ENCODE peak calls at places on chromosomes 16 and 17, in four cellular contexts. One of them, this sample, is unnamed.

GRCh38 chr17:75645501-75645888 is 12.3 kb downstream of the SMIM5 start:
- DNase-seq in aorta: no peak
- DNase-seq in HFF-Myc: no peak
- DNase-seq in bronchial epithelial cell: peak
- DNase-seq in this sample: peak

GRCh38 chr16:24972608-24973220 is 42.5 kb downstream of the ARHGAP17 start:
- DNase-seq in aorta: no peak
- DNase-seq in bronchial epithelial cell: no peak
- DNase-seq in HFF-Myc: no peak
- DNase-seq in this sample: no peak

GRCh38 chr17:19361326-19361725 is 1.2 kb downstream of the B9D1 start:
- DNase-seq in bronchial epithelial cell: no peak
- DNase-seq in HFF-Myc: no peak
- DNase-seq in aorta: peak
- DNase-seq in this sample: no peak

GRCh38 chr17:48612854-48613691 is 2.0 kb downstream of the HOXB8 start:
- DNase-seq in bronchial epithelial cell: no peak
- DNase-seq in aorta: no peak
- DNase-seq in HFF-Myc: no peak
- DNase-seq in this sample: peak

GRCh38 chr17:76491271-76492184 is 9.7 kb downstream of the RHBDF2 start:
- DNase-seq in HFF-Myc: no peak
- DNase-seq in bronchial epithelial cell: no peak
- DNase-seq in aorta: no peak
- DNase-seq in this sample: no peak

GRCh38 chr16:89448656-89449055 is 41.7 kb downstream of the ANKRD11 start:
- DNase-seq in aorta: no peak
- DNase-seq in bronchial epithelial cell: no peak
- DNase-seq in HFF-Myc: no peak
- DNase-seq in this sample: no peak

GRCh38 chr16:11675561-11676511 is 7.6 kb downstream of the SNN start:
- DNase-seq in aorta: no peak
- DNase-seq in bronchial epithelial cell: peak
- DNase-seq in HFF-Myc: no peak
- DNase-seq in this sample: peak

GRCh38 chr16:22225060-22225459 is 19.0 kb downstream of the EEF2K start:
- DNase-seq in aorta: no peak
- DNase-seq in HFF-Myc: no peak
- DNase-seq in bronchial epithelial cell: no peak
- DNase-seq in this sample: no peak

GRCh38 chr17:62966426-62967110 is 533 bp downstream of the TANC2 start:
- DNase-seq in HFF-Myc: no peak
- DNase-seq in aorta: peak
- DNase-seq in bronchial epithelial cell: peak
- DNase-seq in this sample: peak

GRCh38 chr17:80678621-80679020 is 134.0 kb downstream of the RPTOR start:
- DNase-seq in bronchial epithelial cell: peak
- DNase-seq in aorta: no peak
- DNase-seq in HFF-Myc: no peak
- DNase-seq in this sample: peak

GRCh38 chr16:89172171-89172900 is 788 bp downstream of the CDH15 start:
- DNase-seq in HFF-Myc: no peak
- DNase-seq in bronchial epithelial cell: no peak
- DNase-seq in aorta: no peak
- DNase-seq in this sample: no peak

GRCh38 chr16:53973021-53973420 is 269.1 kb downstream of the FTO start:
- DNase-seq in HFF-Myc: no peak
- DNase-seq in bronchial epithelial cell: no peak
- DNase-seq in aorta: no peak
- DNase-seq in this sample: no peak

GRCh38 chr16:88368036-88368435 is 14.7 kb upstream of the ZNF469 start:
- DNase-seq in bronchial epithelial cell: no peak
- DNase-seq in aorta: peak
- DNase-seq in HFF-Myc: no peak
- DNase-seq in this sample: no peak

GRCh38 chr16:48834576-48834975 is 224.6 kb upstream of the N4BP1 start:
- DNase-seq in aorta: no peak
- DNase-seq in bronchial epithelial cell: no peak
- DNase-seq in HFF-Myc: no peak
- DNase-seq in this sample: no peak

GRCh38 chr17:64063766-64064224 is 43.4 kb upstream of the ICAM2 start:
- DNase-seq in aorta: no peak
- DNase-seq in HFF-Myc: no peak
- DNase-seq in bronchial epithelial cell: peak
- DNase-seq in this sample: peak

DNA sequence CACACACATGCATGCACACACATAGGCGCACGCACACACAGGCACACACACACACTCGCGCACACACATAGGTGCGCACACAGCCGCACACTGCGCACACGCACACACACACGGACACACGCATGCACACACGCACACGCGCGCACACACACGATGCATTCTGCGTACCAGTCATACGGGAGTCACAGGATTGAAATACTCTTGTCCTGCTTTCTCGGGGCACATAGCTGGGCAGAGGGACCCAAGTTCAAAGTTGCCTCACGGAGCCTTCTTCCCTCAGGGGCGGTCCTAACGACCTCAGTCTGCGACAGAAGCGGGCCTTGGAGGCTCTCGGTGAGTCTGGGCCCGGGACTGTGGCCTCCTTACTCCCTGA is 56.0 kb downstream of the MRM1 start:
- DNase-seq in bronchial epithelial cell: no peak
- DNase-seq in HFF-Myc: no peak
- DNase-seq in aorta: no peak
- DNase-seq in this sample: no peak
- H3K4me3 ChIP-seq in bronchial epithelial cell: no peak
- H3K4me3 ChIP-seq in HFF-Myc: no peak
- H3K4me3 ChIP-seq in aorta: no peak
- H3K4me3 ChIP-seq in this sample: no peak

GRCh38 chr17:40015998-40016691 is 905 bp downstream of the CSF3 start:
- DNase-seq in HFF-Myc: no peak
- DNase-seq in aorta: no peak
- DNase-seq in bronchial epithelial cell: no peak
- DNase-seq in this sample: no peak
- H3K4me3 ChIP-seq in HFF-Myc: no peak
- H3K4me3 ChIP-seq in aorta: no peak
- H3K4me3 ChIP-seq in bronchial epithelial cell: no peak
- H3K4me3 ChIP-seq in this sample: no peak

GRCh38 chr17:33290156-33290697 is 2.9 kb downstream of the ASIC2 start:
- DNase-seq in HFF-Myc: no peak
- DNase-seq in aorta: no peak
- DNase-seq in bronchial epithelial cell: no peak
- DNase-seq in this sample: no peak

GRCh38 chr17:33292184-33292980 is 713 bp downstream of the ASIC2 start:
- DNase-seq in HFF-Myc: no peak
- DNase-seq in aorta: peak
- DNase-seq in bronchial epithelial cell: no peak
- DNase-seq in this sample: peak

GRCh38 chr17:33294994-33295393 is 1.9 kb upstream of the ASIC2 start:
- DNase-seq in aorta: no peak
- DNase-seq in bronchial epithelial cell: no peak
- DNase-seq in HFF-Myc: no peak
- DNase-seq in this sample: no peak

GRCh38 chr17:33291248-33292183 is 1.6 kb downstream of the ASIC2 start:
- DNase-seq in HFF-Myc: no peak
- DNase-seq in aorta: peak
- DNase-seq in bronchial epithelial cell: no peak
- DNase-seq in this sample: peak

DNA sequence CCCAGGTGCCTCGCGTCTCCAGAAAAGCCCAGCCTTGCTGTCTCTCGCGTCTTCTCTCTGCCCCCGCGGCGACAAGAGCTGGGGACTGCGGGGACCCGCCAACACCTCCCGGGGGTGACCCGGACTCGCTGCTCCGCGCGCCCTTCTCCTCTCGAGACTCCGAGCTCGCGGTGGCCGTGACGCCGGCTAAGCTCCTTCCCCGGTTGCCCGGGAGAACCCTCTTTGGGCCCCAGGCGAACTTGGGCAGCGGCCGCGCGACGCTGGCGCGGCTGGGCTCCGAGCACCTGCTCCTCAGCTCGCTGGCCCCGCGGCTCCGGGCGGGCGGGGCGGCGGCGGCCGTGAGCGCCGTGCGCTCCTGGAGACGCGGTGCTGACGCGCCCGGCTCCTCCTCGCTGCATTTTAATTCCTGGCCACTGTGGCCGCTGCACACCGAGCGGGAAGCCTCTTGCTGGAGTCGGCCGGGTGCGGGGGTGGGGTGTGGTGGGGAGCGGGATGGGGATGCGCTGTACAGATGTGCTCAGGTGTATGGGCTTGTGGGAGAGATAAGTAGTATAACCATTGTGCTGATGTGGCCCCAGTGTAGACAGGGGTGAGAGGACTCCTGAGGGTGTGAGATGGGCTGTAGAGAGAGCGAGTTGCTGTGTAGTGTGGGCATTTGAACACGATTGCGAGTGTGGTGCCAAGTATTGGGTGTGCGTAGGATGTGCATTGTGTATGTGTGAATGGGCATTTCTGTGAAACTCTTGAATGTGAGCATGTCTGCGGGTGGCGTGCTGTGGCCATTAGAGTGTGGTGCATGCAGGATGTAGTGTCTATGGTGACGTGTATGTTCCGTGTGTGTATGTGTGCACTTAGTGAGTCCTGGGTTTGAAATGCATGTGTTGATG is at the start of gene ASIC2:
- DNase-seq in bronchial epithelial cell: peak
- DNase-seq in aorta: no peak
- DNase-seq in HFF-Myc: no peak
- DNase-seq in this sample: peak
- H3K4me3 ChIP-seq in bronchial epithelial cell: peak
- H3K4me3 ChIP-seq in aorta: peak
- H3K4me3 ChIP-seq in HFF-Myc: no peak
- H3K4me3 ChIP-seq in this sample: peak

GRCh38 chr17:78883090-78883532 is 19.9 kb downstream of the CEP295NL start:
- DNase-seq in aorta: peak
- DNase-seq in bronchial epithelial cell: peak
- DNase-seq in HFF-Myc: peak
- DNase-seq in this sample: peak
- H3K4me3 ChIP-seq in aorta: no peak
- H3K4me3 ChIP-seq in bronchial epithelial cell: no peak
- H3K4me3 ChIP-seq in HFF-Myc: peak
- H3K4me3 ChIP-seq in this sample: no peak